ENCODE peak calls at places on chromosome 4, in ten cellular contexts. Y is fibroblast of lung, A is keratinocyte, K is HepG2, N is PC-9, B is HCT116, U is hepatocyte, M is astrocyte, O is mammary epithelial cell, Z is PC-3. C is an unnamed sample. For H3K27me3, the result is how much of the 10 kb centered on the place peaks cover.

GRCh38 chr4:131644619-131645018 is 1504.5 kb upstream of the PCDH10 start:
- DNase-seq in B (peak), M (no peak), Y (peak), K (peak), O (peak), A (peak), N (no peak), Z (peak), U (peak), C (no peak)

GRCh38 chr4:181701219-181701618 is 542.0 kb upstream of the TENM3 start:
- DNase-seq in K (no peak), O (no peak), Z (no peak), U (no peak), N (no peak), Y (no peak), M (no peak), B (no peak), A (no peak), C (no peak)

GRCh38 chr4:172845281-172845680 is 323.3 kb upstream of the GALNT7 start:
- DNase-seq in A (no peak), U (no peak), Y (no peak), K (no peak), O (no peak), Z (no peak), N (no peak), M (no peak), B (no peak), C (no peak)

GRCh38 chr4:124083706-124084105 is 628.8 kb downstream of the ANKRD50 start:
- DNase-seq in Y (no peak), A (no peak), M (no peak), Z (no peak), O (no peak), B (no peak), N (no peak), U (no peak), K (no peak), C (no peak)

GRCh38 chr4:121191351-121191750 is 27.2 kb upstream of the TNIP3 start:
- DNase-seq in O (no peak), M (no peak), K (no peak), U (no peak), Z (no peak), B (no peak), Y (no peak), N (no peak), A (no peak), C (no peak)

GRCh38 chr4:140426610-140427103 is 791 bp downstream of the CLGN start:
- DNase-seq in K (peak), M (no peak), Y (peak), N (no peak), O (no peak), B (no peak), A (no peak), U (peak), Z (peak), C (peak)

GRCh38 chr4:20538922-20539321 is 161.3 kb upstream of the PACRGL start:
- DNase-seq in N (no peak), A (no peak), B (no peak), Z (no peak), O (no peak), Y (no peak), M (no peak), K (peak), U (no peak), C (no peak)

GRCh38 chr4:105630670-105631655 is 77.5 kb downstream of the INTS12 start:
- DNase-seq in U (no peak), Z (no peak), M (no peak), O (peak), N (no peak), A (no peak), K (no peak), Y (no peak), B (no peak), C (no peak)

GRCh38 chr4:61507091-61507490 is 307.0 kb downstream of the ADGRL3 start:
- DNase-seq in K (no peak), B (no peak), M (peak), Z (no peak), Y (no peak), U (no peak), O (no peak), A (no peak), N (no peak), C (no peak)

GRCh38 chr4:180455226-180455625 is 1788.0 kb upstream of the TENM3 start:
- DNase-seq in Y (no peak), O (peak), B (no peak), U (peak), A (no peak), M (no peak), Z (peak), N (no peak), K (no peak), C (no peak)

GRCh38 chr4:53781614-53782467 is 190.6 kb upstream of the LNX1 start:
- DNase-seq in Y (peak), B (no peak), N (no peak), A (no peak), U (no peak), M (no peak), O (no peak), K (peak), Z (peak), C (no peak)

GRCh38 chr4:173013232-173013932 is 155.2 kb upstream of the GALNT7 start:
- DNase-seq in M (no peak), O (no peak), N (no peak), Z (peak), Y (peak), U (peak), A (no peak), B (no peak), K (peak), C (peak)

GRCh38 chr4:94714360-94714759 is 43.4 kb upstream of the BMPR1B start:
- DNase-seq in O (no peak), M (peak), A (no peak), Z (no peak), K (no peak), N (no peak), U (no peak), B (no peak), Y (peak), C (no peak)

GRCh38 chr4:787561-787981 is 38.4 kb downstream of the CPLX1 start:
- DNase-seq in O (no peak), M (no peak), Z (no peak), U (no peak), B (no peak), K (no peak), N (no peak), Y (no peak), A (no peak), C (no peak)

GRCh38 chr4:140395668-140396067 is 22.2 kb downstream of the SCOC start:
- DNase-seq in Y (no peak), Z (peak), M (no peak), U (no peak), K (no peak), N (no peak), A (no peak), B (no peak), O (no peak), C (no peak)

GRCh38 chr4:185700048-185700447 is 111.9 kb downstream of the SORBS2 start:
- DNase-seq in N (no peak), U (no peak), A (no peak), K (no peak), O (peak), Z (peak), B (no peak), M (peak), Y (no peak), C (no peak)

GRCh38 chr4:99679204-99679603 is 21.6 kb upstream of the C4orf54 start:
- DNase-seq in Z (no peak), A (no peak), U (peak), N (no peak), O (no peak), K (no peak), M (no peak), Y (peak), B (no peak), C (no peak)

GRCh38 chr4:893276-893994 is 38.7 kb downstream of the GAK start:
- DNase-seq in N (no peak), O (no peak), U (no peak), M (no peak), Z (no peak), A (no peak), K (no peak), Y (no peak), B (no peak), C (no peak)

GRCh38 chr4:48546336-48546735 is 56.3 kb downstream of the ZAR1 start:
- DNase-seq in Z (peak), A (no peak), U (peak), N (no peak), Y (peak), K (peak), O (peak), M (peak), B (peak), C (peak)

GRCh38 chr4:24896056-24896455 is 16.8 kb downstream of the CCDC149 start:
- DNase-seq in A (no peak), U (no peak), B (no peak), Y (no peak), Z (no peak), N (no peak), O (no peak), M (no peak), K (no peak), C (no peak)

GRCh38 chr4:139595989-139596679 is 40.1 kb upstream of the SETD7 start:
- DNase-seq in U (no peak), M (peak), A (no peak), O (peak), Z (peak), B (no peak), Y (peak), K (no peak), N (peak), C (no peak)

GRCh38 chr4:137558951-137559350 is 26.7 kb upstream of the PCDH18 start:
- DNase-seq in U (no peak), B (no peak), M (peak), O (no peak), Y (peak), N (no peak), Z (peak), A (no peak), K (no peak), C (no peak)

GRCh38 chr4:112938461-112939058 is 110.9 kb upstream of the ANK2 start:
- DNase-seq in Y (peak), Z (peak), U (peak), O (peak), K (peak), A (no peak), M (peak), B (peak), N (no peak), C (peak)

GRCh38 chr4:64158648-64159326 is 250.5 kb downstream of the TECRL start:
- DNase-seq in O (peak), A (peak), N (peak), M (peak), U (peak), B (peak), K (peak), Z (peak), Y (peak), C (peak)

GRCh38 chr4:38857354-38858096 is 908 bp upstream of the TLR6 start:
- DNase-seq in K (no peak), M (peak), U (peak), Z (peak), B (peak), A (peak), N (peak), O (peak), Y (peak), C (peak)

GRCh38 chr4:184417802-184418511 is 56.4 kb downstream of the IRF2 start:
- DNase-seq in M (peak), K (peak), A (peak), N (peak), Y (peak), U (peak), B (peak), O (peak), Z (peak), C (peak)

GRCh38 chr4:24741915-24742314 is 53.5 kb upstream of the SOD3 start:
- DNase-seq in M (no peak), A (no peak), O (no peak), Y (no peak), U (no peak), Z (no peak), B (no peak), K (no peak), N (no peak), C (no peak)

DNA sequence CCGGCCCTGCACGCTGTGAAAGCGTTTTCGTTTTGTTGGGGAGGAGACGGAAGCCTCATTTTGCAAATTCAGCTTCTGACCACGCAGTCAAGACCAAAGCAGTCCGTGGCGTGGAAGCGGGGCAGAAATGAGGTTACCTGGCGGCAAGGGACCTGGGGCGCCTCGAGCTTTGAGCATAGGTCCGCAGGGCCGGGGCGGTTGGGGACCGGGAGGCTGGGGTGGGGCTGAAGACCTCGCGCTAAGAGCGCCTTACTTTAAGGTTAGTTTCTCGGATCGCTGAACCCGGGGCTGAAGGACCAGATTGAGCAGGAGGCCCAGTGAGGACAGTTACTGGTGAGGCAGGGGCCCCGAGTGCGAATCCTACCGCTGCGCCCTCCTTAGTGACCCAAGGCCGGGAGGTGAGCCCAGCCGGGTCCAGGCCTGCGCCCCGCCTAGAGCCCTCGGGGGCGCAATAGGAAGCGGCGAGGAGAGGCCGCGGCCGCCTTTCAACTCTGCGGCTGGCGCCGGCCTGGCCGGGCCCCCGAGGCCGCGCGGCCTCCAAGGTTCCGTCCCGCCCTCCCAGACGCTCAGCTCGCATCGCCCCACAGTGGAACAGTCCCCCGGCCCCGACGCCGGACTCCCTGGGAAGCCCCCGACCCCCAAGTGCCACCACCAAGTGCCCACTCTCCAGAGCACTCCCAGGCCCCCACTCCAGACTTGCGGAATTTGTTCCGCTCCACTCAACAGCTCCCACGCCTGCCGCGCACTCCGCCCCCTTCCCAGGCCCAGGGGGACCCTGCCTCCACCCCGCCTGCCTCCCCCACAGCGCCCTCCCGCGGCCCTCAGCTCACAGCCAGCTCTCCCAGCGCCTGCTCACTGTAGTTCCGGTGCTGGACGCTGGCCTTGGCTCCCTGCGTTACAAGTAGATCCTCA is 7.6 kb downstream of the MSX1 start:
- DNase-seq in A (no peak), M (no peak), Z (no peak), K (no peak), N (no peak), O (no peak), B (no peak), U (peak), Y (no peak), C (no peak)
- H3K27me3 ChIP-seq in A (half or more), M (half or more), Z (under half), K (under half), N (under half), O (half or more), B (under half), U (half or more), Y (half or more), C (half or more)

DNA sequence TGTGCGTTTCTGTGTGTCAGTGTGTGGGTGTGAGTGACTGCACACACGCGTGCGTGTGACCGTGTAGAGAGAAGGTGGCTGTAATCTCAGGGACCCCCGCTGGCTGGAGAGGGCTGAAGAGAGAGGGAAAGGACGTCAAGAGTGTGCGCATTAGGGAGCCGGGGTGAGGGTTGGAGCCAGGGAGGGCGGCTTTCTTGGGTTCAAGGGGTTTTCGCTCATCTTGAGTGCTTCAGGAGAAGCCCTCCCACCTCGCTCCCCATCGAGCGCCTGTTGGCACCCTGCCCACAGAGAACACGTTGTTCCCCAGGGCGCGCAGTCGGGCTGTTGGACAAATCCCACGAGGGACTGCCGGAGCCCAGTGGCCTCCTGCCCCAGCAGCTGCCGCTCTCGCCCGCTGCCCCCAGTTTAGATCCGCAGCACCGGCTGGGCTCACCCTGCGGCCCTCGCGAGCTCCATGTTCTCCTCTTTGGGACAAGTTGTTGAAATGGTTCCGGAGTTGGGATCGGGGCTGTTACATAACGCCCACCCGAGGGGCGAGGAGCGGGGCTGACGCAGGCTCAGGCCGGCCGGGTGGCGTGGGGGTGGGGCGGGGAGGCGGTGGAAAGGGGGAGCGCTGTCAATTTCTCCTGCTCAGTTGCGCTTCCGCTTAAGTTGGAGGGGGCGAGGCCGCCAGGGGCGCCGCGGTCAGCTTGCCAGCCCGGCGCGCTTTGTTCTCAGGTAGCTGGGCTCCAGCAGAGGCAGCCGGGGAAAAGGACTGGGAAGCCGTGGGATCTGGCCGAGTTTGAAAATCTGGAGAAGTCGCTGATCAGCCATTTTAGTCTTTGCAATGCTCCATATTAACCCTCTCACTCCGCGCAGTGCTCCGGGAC is 1.6 kb downstream of the GRIA2 start:
- DNase-seq in M (peak), K (no peak), B (no peak), U (peak), Y (no peak), Z (no peak), A (no peak), O (no peak), N (no peak), C (no peak)
- TF ChIP-seq EZH2 in M (peak), K (no peak), B (no peak), U (peak), Y (no peak), Z (no peak), A (peak), O (peak), N (no peak), C (no peak)

DNA sequence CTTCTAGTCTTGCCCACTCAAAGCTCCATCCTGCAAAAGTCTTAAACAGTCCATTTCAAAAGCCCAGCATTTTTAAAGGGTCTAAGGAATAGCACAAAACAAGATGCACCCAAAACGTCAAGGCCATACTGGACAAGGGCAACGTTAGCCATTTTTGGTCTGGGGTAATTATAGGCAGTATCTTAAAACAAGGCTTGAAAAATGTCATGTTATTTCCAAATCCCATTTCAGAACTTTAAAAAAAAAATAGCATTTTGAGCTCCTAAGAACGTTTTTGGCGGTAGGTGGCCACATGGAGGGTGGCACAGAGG is 584 bp upstream of the TMEM165 start:
- DNase-seq in K (no peak), B (no peak), O (no peak), N (no peak), M (no peak), Y (no peak), A (no peak), Z (no peak), U (no peak), C (no peak)
- TF ChIP-seq CTCF in K (no peak), B (peak), O (no peak), N (no peak), M (no peak), Y (peak), A (no peak), Z (peak), U (peak), C (peak)

GRCh38 chr4:153788419-153789276 is at the start of gene SFRP2:
- DNase-seq in B (no peak), U (no peak), A (no peak), Y (no peak), M (no peak), K (no peak), N (no peak), Z (no peak), O (no peak), C (no peak)

GRCh38 chr4:153785830-153786721 is 2.8 kb downstream of the SFRP2 start:
- DNase-seq in U (no peak), N (no peak), B (peak), M (peak), Y (peak), O (no peak), A (no peak), Z (peak), K (peak), C (peak)

GRCh38 chr4:153789741-153790651 is 1.1 kb upstream of the SFRP2 start:
- DNase-seq in B (no peak), Z (no peak), M (no peak), Y (peak), O (no peak), K (no peak), A (no peak), N (no peak), U (no peak), C (no peak)

GRCh38 chr4:153787156-153787555 is 1.7 kb downstream of the SFRP2 start:
- DNase-seq in K (no peak), O (no peak), A (no peak), B (no peak), N (no peak), M (no peak), Z (no peak), U (no peak), Y (no peak), C (no peak)

DNA sequence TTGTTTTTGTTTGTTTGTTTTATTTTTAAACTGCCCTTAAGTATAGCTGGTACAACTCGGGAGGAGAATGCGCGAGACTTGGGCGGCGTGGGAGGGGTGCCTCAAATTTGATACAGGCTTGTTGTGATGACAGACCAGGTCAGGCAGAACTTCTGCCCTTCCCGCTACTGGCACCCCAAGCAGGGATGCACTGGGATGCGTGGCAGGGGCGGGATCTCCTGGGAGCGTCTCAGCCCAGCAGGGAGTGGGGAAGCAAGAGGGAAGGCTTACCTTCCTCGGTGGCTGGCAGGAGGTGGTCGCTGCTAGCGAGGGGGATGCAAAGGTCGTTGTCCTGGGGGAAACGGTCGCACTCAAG is 842 bp downstream of the SFRP2 start:
- DNase-seq in N (no peak), K (no peak), Z (no peak), Y (no peak), U (no peak), O (no peak), B (no peak), A (no peak), M (no peak), C (no peak)
- H3K27me3 ChIP-seq in N (under half), K (under half), Z (under half), Y (under half), U (half or more), O (under half), B (under half), A (half or more), M (half or more), C (under half)

GRCh38 chr4:170281027-170281426 is 191.3 kb upstream of the AADAT start:
- DNase-seq in B (no peak), K (no peak), O (no peak), M (no peak), U (no peak), A (no peak), Y (no peak), Z (no peak), N (no peak), C (no peak)
- TF ChIP-seq EZH2 in B (no peak), K (no peak), O (no peak), M (no peak), U (no peak), A (no peak), Y (no peak), Z (no peak), N (no peak), C (no peak)